ENCODE peak calls at places on chromosomes 3 and 15, in eight cellular contexts. K is NCI-H82; N is stimulated activated CD4-positive, alpha-beta T cell treated with anti-CD3 and anti-CD28 coated beads, Interleukin-1b, Interleukin-23, amount 100 ng/mL, for 4 hours; S is WTC11; U is HuH-7; P is activated naive CD4-positive, alpha-beta T cell treated with Interleukin-2 at 50 U/mL for 16 hours; J is NCI-H345; D is AG04450. Z is an unnamed sample.

GRCh38 chr15:68499620-68500312 is 67.8 kb upstream of the ITGA11 start:
- DNase-seq in D (no peak), P (no peak), S (no peak), K (no peak), N (no peak), U (no peak), J (no peak), Z (no peak)

GRCh38 chr3:195286115-195286872 is 15.3 kb upstream of the XXYLT1 start:
- DNase-seq in S (no peak), D (peak), U (no peak), N (no peak), J (no peak), K (no peak), P (no peak), Z (no peak)

GRCh38 chr3:156781310-156782230 is 44.6 kb upstream of the LEKR1 start:
- DNase-seq in J (no peak), P (no peak), N (no peak), D (no peak), S (no peak), U (no peak), K (no peak), Z (no peak)

GRCh38 chr15:63870403-63871209 is 36.9 kb upstream of the HERC1 start:
- DNase-seq in U (peak), D (peak), J (no peak), K (no peak), S (peak), P (no peak), N (no peak), Z (no peak)

GRCh38 chr15:81184188-81184587 is 12.5 kb upstream of the IL16 start:
- DNase-seq in U (no peak), N (no peak), D (no peak), S (no peak), P (no peak), J (no peak), K (peak), Z (no peak)

GRCh38 chr15:90141646-90142045 is 39.4 kb upstream of the IDH2 start:
- DNase-seq in D (no peak), K (peak), U (no peak), N (no peak), J (no peak), S (no peak), P (no peak), Z (no peak)

GRCh38 chr15:89441295-89441762 is 55.1 kb downstream of the RHCG start:
- DNase-seq in K (peak), P (no peak), D (no peak), S (no peak), U (no peak), J (no peak), N (no peak), Z (no peak)

GRCh38 chr3:183018416-183019192 is 38.3 kb upstream of the DCUN1D1 start:
- DNase-seq in K (no peak), U (no peak), D (no peak), J (no peak), S (no peak), P (no peak), N (no peak), Z (no peak)

GRCh38 chr3:42063886-42064285 is 27.3 kb upstream of the TRAK1 start:
- DNase-seq in N (no peak), U (no peak), D (no peak), K (no peak), J (no peak), S (no peak), P (no peak), Z (no peak)

GRCh38 chr3:182717216-182717615 is 76.1 kb upstream of the ATP11B start:
- DNase-seq in N (no peak), S (no peak), J (no peak), U (no peak), D (no peak), K (peak), P (no peak), Z (no peak)

GRCh38 chr3:42745291-42745745 is 27.7 kb downstream of the CCDC13 start:
- DNase-seq in P (no peak), S (no peak), K (no peak), J (no peak), D (no peak), N (no peak), U (no peak), Z (no peak)

GRCh38 chr15:37682304-37682703 is 252.1 kb upstream of the TMCO5A start:
- DNase-seq in U (no peak), N (no peak), D (no peak), S (no peak), P (no peak), J (no peak), K (peak), Z (no peak)

GRCh38 chr15:34799149-34799824 is 3.9 kb upstream of the ACTC1 start:
- DNase-seq in K (peak), U (no peak), S (no peak), P (no peak), D (no peak), N (no peak), J (peak), Z (no peak)

GRCh38 chr15:76994971-76995945 is at the start of gene PSTPIP1:
- DNase-seq in S (peak), P (peak), U (no peak), K (no peak), N (peak), D (no peak), J (no peak), Z (peak)

GRCh38 chr15:70096215-70096974 is 1.3 kb downstream of the TLE3 start:
- DNase-seq in P (peak), U (no peak), D (no peak), N (peak), K (peak), J (peak), S (peak), Z (peak)

GRCh38 chr15:77604973-77605372 is 27.7 kb downstream of the LINGO1 start:
- DNase-seq in U (no peak), D (no peak), S (no peak), N (no peak), J (no peak), K (no peak), P (no peak), Z (no peak)

GRCh38 chr15:62641782-62642181 is 400.8 kb upstream of the TPM1 start:
- DNase-seq in J (no peak), U (no peak), S (no peak), P (no peak), N (no peak), K (peak), D (no peak), Z (no peak)

GRCh38 chr3:150826466-150827282 is 63.7 kb upstream of the SIAH2 start:
- DNase-seq in J (no peak), P (no peak), U (no peak), K (no peak), S (no peak), D (no peak), N (no peak), Z (no peak)

GRCh38 chr3:58332575-58333179 is at the start of gene PXK:
- DNase-seq in K (peak), P (peak), D (no peak), S (peak), U (peak), J (peak), N (peak), Z (peak)

GRCh38 chr3:127037971-127038446 is 55.1 kb downstream of the PLXNA1 start:
- DNase-seq in P (no peak), D (no peak), N (no peak), J (no peak), U (no peak), S (no peak), K (no peak), Z (no peak)

GRCh38 chr15:63815796-63816533 is 17.8 kb downstream of the HERC1 start:
- DNase-seq in D (no peak), U (no peak), J (no peak), P (no peak), K (no peak), N (no peak), S (no peak), Z (no peak)

GRCh38 chr15:100113351-100114075 is 228.3 kb downstream of the ADAMTS17 start:
- DNase-seq in K (no peak), U (no peak), J (no peak), S (no peak), D (no peak), P (no peak), N (no peak), Z (no peak)

GRCh38 chr3:160038862-160039562 is 50.4 kb downstream of the IL12A start:
- DNase-seq in D (no peak), J (peak), U (no peak), N (no peak), S (peak), K (peak), P (no peak), Z (no peak)

GRCh38 chr15:88688394-88688933 is 49.6 kb downstream of the ISG20 start:
- DNase-seq in D (no peak), K (no peak), U (no peak), P (no peak), S (no peak), N (no peak), J (no peak), Z (no peak)

GRCh38 chr3:65749066-65749465 is 289.7 kb downstream of the MAGI1 start:
- DNase-seq in S (no peak), N (no peak), D (no peak), U (no peak), J (no peak), P (no peak), K (no peak), Z (no peak)

GRCh38 chr15:99167201-99167600 is 62.3 kb downstream of the SYNM start:
- DNase-seq in U (no peak), N (no peak), J (no peak), S (no peak), D (no peak), P (no peak), K (no peak), Z (no peak)

GRCh38 chr3:105747056-105747455 is 121.8 kb downstream of the CBLB start:
- DNase-seq in K (no peak), D (no peak), P (no peak), N (no peak), S (no peak), J (no peak), U (no peak), Z (no peak)

GRCh38 chr3:73746610-73747009 is 121.9 kb upstream of the PDZRN3 start:
- DNase-seq in U (no peak), K (no peak), S (no peak), N (no peak), J (no peak), D (no peak), P (no peak), Z (no peak)

GRCh38 chr15:58554758-58555157 is 123.0 kb downstream of the LIPC start:
- DNase-seq in K (peak), D (no peak), U (no peak), S (no peak), N (no peak), P (no peak), J (no peak), Z (no peak)

GRCh38 chr3:75886971-75887526 is 101.7 kb upstream of the ZNF717 start:
- DNase-seq in P (no peak), U (no peak), S (no peak), J (no peak), K (no peak), N (no peak), D (no peak), Z (no peak)

GRCh38 chr3:37627951-37628620 is 233.6 kb upstream of the CTDSPL start:
- DNase-seq in D (no peak), J (no peak), N (no peak), S (no peak), P (no peak), K (no peak), U (no peak), Z (no peak)

GRCh38 chr15:39083213-39083612 is 497.7 kb upstream of the THBS1 start:
- DNase-seq in N (no peak), U (no peak), P (no peak), K (no peak), D (no peak), J (no peak), S (no peak), Z (no peak)

GRCh38 chr15:64017082-64017588 is 29.1 kb downstream of the DAPK2 start:
- DNase-seq in P (no peak), D (no peak), K (no peak), N (no peak), U (no peak), S (no peak), J (no peak), Z (no peak)

GRCh38 chr15:89417206-89417725 is 79.1 kb downstream of the RHCG start:
- DNase-seq in S (no peak), U (no peak), N (no peak), P (no peak), K (no peak), J (no peak), D (no peak), Z (no peak)

GRCh38 chr15:64249406-64249805 is 86.6 kb upstream of the PPIB start:
- DNase-seq in S (no peak), J (no peak), K (no peak), N (no peak), P (no peak), U (no peak), D (no peak), Z (no peak)

GRCh38 chr15:31212956-31213694 is 111.6 kb upstream of the TRPM1 start:
- DNase-seq in K (no peak), N (no peak), D (no peak), P (no peak), S (no peak), U (no peak), J (no peak), Z (no peak)

GRCh38 chr3:183159319-183159718 is 3.2 kb downstream of the LAMP3 start:
- DNase-seq in U (peak), J (no peak), D (no peak), S (no peak), P (no peak), K (peak), N (no peak), Z (no peak)

GRCh38 chr15:58227706-58228543 is 89.7 kb downstream of the AQP9 start:
- DNase-seq in K (peak), J (peak), N (peak), P (peak), U (peak), S (peak), D (peak), Z (peak)

Z was measured in effector CD4-positive, alpha-beta T cell.